ENCODE peak calls at places on chromosomes 2 and 18, in four cellular contexts. T is K562, Y is keratinocyte, W is IMR-90. Z is an unnamed sample. For H3K9me1, the result is how much of the 10 kb centered on the place peaks cover.

GRCh38 chr2:196293751-196294486 is 122.5 kb upstream of the STK17B start:
- DNase-seq in Y (peak), T (no peak), W (peak), Z (peak)

GRCh38 chr2:219127236-219127635 is 33.4 kb downstream of the NHEJ1 start:
- DNase-seq in T (no peak), Y (no peak), W (no peak), Z (no peak)

GRCh38 chr18:323253-323622 is 55.4 kb upstream of the THOC1 start:
- DNase-seq in Y (no peak), W (peak), T (no peak), Z (peak)

GRCh38 chr2:55026202-55026601 is 24.0 kb downstream of the RTN4 start:
- DNase-seq in T (no peak), Y (no peak), W (peak), Z (peak)

GRCh38 chr2:241617431-241618154 is 19.4 kb downstream of the THAP4 start:
- DNase-seq in W (no peak), Y (no peak), T (no peak), Z (peak)

GRCh38 chr2:144459937-144460336 is 60.0 kb downstream of the ZEB2 start:
- DNase-seq in Y (no peak), W (peak), T (no peak), Z (peak)

GRCh38 chr2:34254272-34254882 is 655.3 kb upstream of the FAM98A start:
- DNase-seq in Y (no peak), T (no peak), W (no peak), Z (no peak)

GRCh38 chr2:134228493-134228903 is 25.4 kb upstream of the MGAT5 start:
- DNase-seq in T (peak), W (no peak), Y (no peak), Z (no peak)

GRCh38 chr18:47720741-47721140 is 209.7 kb downstream of the SMAD2 start:
- DNase-seq in W (no peak), T (no peak), Y (no peak), Z (no peak)

GRCh38 chr2:60213865-60214657 is 339.4 kb downstream of the BCL11A start:
- DNase-seq in Y (peak), T (no peak), W (no peak), Z (no peak)

DNA sequence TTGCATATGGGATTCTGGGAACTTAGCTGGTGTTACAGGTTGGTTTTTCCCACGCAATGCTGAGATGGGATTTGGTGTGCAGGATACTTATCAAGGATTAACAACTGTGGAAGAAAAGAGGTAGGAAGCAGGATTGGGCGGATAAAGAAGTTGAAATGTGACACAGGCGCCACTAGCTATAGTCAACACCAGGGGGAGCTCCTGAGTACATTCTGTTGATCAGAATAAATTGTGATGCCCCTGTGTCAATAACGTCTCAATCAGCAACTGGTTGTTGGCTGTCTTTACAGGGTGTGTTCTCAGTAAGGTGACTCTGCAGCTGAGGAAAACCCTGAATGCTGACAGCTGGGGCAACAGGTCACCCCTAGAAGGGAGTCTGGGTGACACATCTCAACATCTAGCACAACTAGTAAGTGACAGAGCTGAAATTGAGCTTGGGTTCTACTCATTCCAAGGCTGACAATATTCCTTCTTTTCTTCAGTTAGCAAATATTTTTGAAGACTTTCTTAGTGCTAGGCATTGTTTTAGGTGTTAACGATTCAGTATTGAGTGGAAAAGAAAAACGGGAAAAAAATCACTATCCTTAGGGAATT is 143.0 kb downstream of the ARL6IP6 start:
- DNase-seq in Y (no peak), W (peak), T (peak), Z (peak)
- H3K9me1 ChIP-seq in Y (under half), W (under half), T (under half), Z (under half)

GRCh38 chr18:12534820-12535219 is 123.1 kb downstream of the SPIRE1 start:
- DNase-seq in W (no peak), T (no peak), Y (no peak), Z (no peak)
- H3K9me1 ChIP-seq in W (under half), T (under half), Y (under half), Z (under half)

GRCh38 chr18:21363411-21363810 is 121.4 kb downstream of the GREB1L start:
- DNase-seq in Y (no peak), W (no peak), T (peak), Z (no peak)
- H3K9me1 ChIP-seq in Y (under half), W (under half), T (under half), Z (under half)

DNA sequence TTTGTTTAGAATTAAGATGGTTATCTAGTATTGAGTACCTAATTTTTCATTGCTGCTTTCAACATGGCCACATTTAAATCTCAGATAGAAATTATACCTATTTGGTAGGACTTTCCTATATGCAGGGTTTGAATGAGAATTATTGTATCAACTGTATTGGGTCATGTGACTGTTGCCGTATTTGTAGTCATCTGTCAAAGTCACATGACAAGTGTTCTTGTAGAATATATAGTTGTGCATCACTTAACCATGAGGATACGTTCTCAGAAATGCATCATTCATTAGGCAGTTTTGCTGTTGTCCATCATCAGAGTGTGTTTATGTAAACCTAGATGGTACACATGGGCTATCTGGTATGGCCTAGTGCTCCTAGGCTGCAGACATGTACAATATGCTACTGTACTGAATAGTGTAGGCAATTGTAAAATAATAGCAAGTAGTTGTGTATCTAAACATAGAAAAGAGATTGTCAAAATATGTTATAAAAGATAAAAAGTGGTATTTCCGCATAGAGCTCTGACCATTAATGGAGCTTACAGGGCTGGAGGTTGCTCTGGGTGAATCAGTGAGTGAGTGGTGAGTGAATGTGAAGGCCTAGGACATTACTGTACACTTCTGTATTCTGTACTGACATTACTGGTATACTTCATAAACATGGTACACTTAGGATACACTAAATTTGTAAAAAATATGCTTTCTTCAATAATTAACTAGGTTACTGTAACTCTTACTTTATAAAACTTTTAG is 123.7 kb downstream of the MAP4K4 start:
- DNase-seq in Y (no peak), T (no peak), W (peak), Z (no peak)
- H3K9me1 ChIP-seq in Y (under half), T (under half), W (under half), Z (under half)

Z was measured in endothelial cell of umbilical vein.